ENCODE peak calls at places on chromosomes 1 and 21, in eight cellular contexts. G is brain microvascular endothelial cell; X is AG09309; O is PC-3; F is choroid plexus epithelial cell; Z is CD8-positive, alpha-beta T cell; L is HL-60; C is A549. I is an unnamed sample.

GRCh38 chr1:161227196-161227871 is 1.5 kb downstream of the TOMM40L start:
- DNase-seq in Z (peak), L (peak), X (peak), G (peak), O (peak), F (peak), C (peak), I (peak)

GRCh38 chr1:14970115-14970798 is 183.3 kb upstream of the TMEM51 start:
- DNase-seq in C (peak), Z (no peak), G (peak), L (no peak), F (peak), X (peak), O (peak), I (no peak)

GRCh38 chr1:157773723-157774350 is 3.1 kb downstream of the FCRL2 start:
- DNase-seq in O (peak), G (no peak), C (no peak), F (no peak), X (no peak), L (no peak), Z (no peak), I (no peak)

GRCh38 chr1:71861022-71861421 is 421.3 kb downstream of the NEGR1 start:
- DNase-seq in Z (no peak), X (peak), G (no peak), F (no peak), C (no peak), L (peak), O (peak), I (no peak)

GRCh38 chr1:201889092-201889968 is 632 bp downstream of the SHISA4 start:
- DNase-seq in L (no peak), F (no peak), G (no peak), X (no peak), O (no peak), Z (no peak), C (no peak), I (no peak)

GRCh38 chr1:42290130-42290529 is 44.9 kb downstream of the FOXJ3 start:
- DNase-seq in C (no peak), X (no peak), L (no peak), Z (no peak), G (no peak), F (no peak), O (peak), I (no peak)

GRCh38 chr1:231159963-231160761 is 1.7 kb upstream of the TRIM67 start:
- DNase-seq in F (no peak), Z (no peak), L (no peak), C (no peak), G (no peak), X (no peak), O (no peak), I (no peak)

GRCh38 chr1:109216662-109217061 is 2.9 kb downstream of the SARS1 start:
- DNase-seq in F (no peak), C (no peak), X (no peak), Z (no peak), G (no peak), L (no peak), O (no peak), I (no peak)

GRCh38 chr1:184296466-184297243 is 90.2 kb upstream of the C1orf21 start:
- DNase-seq in X (peak), F (peak), O (no peak), Z (no peak), C (no peak), G (peak), L (no peak), I (no peak)

GRCh38 chr1:219459321-219460105 is 153.4 kb downstream of the ZC3H11B start:
- DNase-seq in L (no peak), Z (no peak), G (no peak), F (no peak), C (no peak), X (no peak), O (no peak), I (no peak)

GRCh38 chr1:153631047-153632022 is 2.5 kb upstream of the CHTOP start:
- DNase-seq in X (no peak), G (no peak), O (no peak), C (no peak), F (no peak), L (no peak), Z (no peak), I (no peak)

GRCh38 chr1:75625795-75626194 is 14.9 kb upstream of the SLC44A5 start:
- DNase-seq in O (no peak), X (no peak), C (no peak), F (no peak), Z (no peak), L (no peak), G (no peak), I (no peak)

GRCh38 chr1:247431643-247432042 is 15.7 kb downstream of the NLRP3 start:
- DNase-seq in C (no peak), G (no peak), Z (no peak), L (no peak), O (no peak), X (no peak), F (no peak), I (no peak)
- TF ChIP-seq CTCF in C (no peak), G (no peak), Z (no peak), L (no peak), O (peak), X (no peak), F (no peak), I (peak)

GRCh38 chr1:156064615-156065014 is 3.7 kb downstream of the RAB25 start:
- DNase-seq in O (no peak), L (no peak), F (no peak), C (no peak), G (no peak), Z (no peak), X (no peak), I (no peak)

GRCh38 chr1:156065212-156065611 is 4.3 kb downstream of the RAB25 start:
- DNase-seq in G (no peak), O (no peak), X (no peak), L (no peak), F (no peak), C (no peak), Z (no peak), I (no peak)

GRCh38 chr1:156062189-156062588 is 1.2 kb downstream of the RAB25 start:
- DNase-seq in C (no peak), L (no peak), G (peak), X (no peak), O (peak), Z (no peak), F (peak), I (no peak)

GRCh38 chr1:156063997-156064285 is 3.0 kb downstream of the RAB25 start:
- DNase-seq in Z (no peak), G (no peak), C (no peak), O (no peak), F (peak), X (no peak), L (no peak), I (no peak)

GRCh38 chr1:156060937-156061636 is at the start of gene RAB25:
- DNase-seq in X (no peak), Z (no peak), C (no peak), F (peak), L (no peak), O (peak), G (no peak), I (no peak)
- H3K4me3 ChIP-seq in X (no peak), Z (no peak), C (no peak), F (no peak), L (no peak), O (peak), G (no peak), I (no peak)

GRCh38 chr1:11272842-11273594 is at the start of gene UBIAD1:
- DNase-seq in F (peak), O (peak), X (peak), G (peak), Z (peak), L (peak), C (peak), I (peak)
- TF ChIP-seq CTCF in F (peak), O (no peak), X (no peak), G (no peak), Z (no peak), L (no peak), C (no peak), I (no peak)

GRCh38 chr21:37226356-37226920 is 40.7 kb downstream of the VPS26C start:
- DNase-seq in Z (no peak), F (no peak), C (no peak), X (no peak), L (no peak), G (no peak), O (no peak), I (no peak)

GRCh38 chr21:37220981-37221664 is 46.0 kb downstream of the VPS26C start:
- DNase-seq in Z (peak), X (peak), C (peak), L (peak), G (peak), F (peak), O (peak), I (peak)

GRCh38 chr21:37224861-37225260 is 42.3 kb downstream of the VPS26C start:
- DNase-seq in C (no peak), G (no peak), O (no peak), L (no peak), Z (no peak), X (no peak), F (no peak), I (no peak)

GRCh38 chr21:37225440-37225839 is 41.7 kb downstream of the VPS26C start:
- DNase-seq in F (no peak), L (no peak), Z (peak), C (no peak), G (no peak), X (no peak), O (no peak), I (no peak)

GRCh38 chr21:37223804-37224345 is 43.3 kb downstream of the VPS26C start:
- DNase-seq in C (no peak), X (no peak), L (no peak), Z (no peak), F (no peak), G (no peak), O (no peak), I (no peak)
- H3K4me3 ChIP-seq in C (no peak), X (no peak), L (no peak), Z (no peak), F (no peak), G (no peak), O (no peak), I (no peak)

GRCh38 chr21:41861987-41862386 is 17.2 kb downstream of the PRDM15 start:
- DNase-seq in X (no peak), G (no peak), O (no peak), L (no peak), F (no peak), C (no peak), Z (no peak), I (peak)
- TF ChIP-seq CTCF in X (no peak), G (peak), O (no peak), L (no peak), F (no peak), C (no peak), Z (no peak), I (peak)